ENCODE peak calls at places on chromosome 7, in four cellular contexts. B is CD8-positive, alpha-beta memory T cell; J is pancreas; L is activated effector memory CD4-positive, alpha-beta T cell treated with anti-CD3 and anti-CD28 coated beads, Interleukin-2, amount 50 U/mL, for 16 hours. K is an unnamed sample.

GRCh38 chr7:43905209-43905946 is 1.0 kb downstream of the URGCP start:
- DNase-seq in B (no peak), J (no peak), L (no peak), K (no peak)

GRCh38 chr7:158789842-158790241 is 39.5 kb downstream of the ESYT2 start:
- DNase-seq in B (no peak), J (no peak), L (no peak), K (no peak)

GRCh38 chr7:156954941-156955340 is 5.4 kb downstream of the NOM1 start:
- DNase-seq in B (no peak), J (no peak), L (no peak), K (no peak)

GRCh38 chr7:1819258-1819841 is 149.3 kb downstream of the ELFN1 start:
- DNase-seq in B (peak), J (no peak), L (peak), K (no peak)

GRCh38 chr7:157597562-157597961 is 260.8 kb downstream of the DNAJB6 start:
- DNase-seq in B (no peak), J (no peak), L (no peak), K (no peak)

GRCh38 chr7:107014381-107015023 is 30.0 kb upstream of the PRKAR2B start:
- DNase-seq in B (no peak), J (no peak), L (no peak), K (no peak)

GRCh38 chr7:134701272-134701671 is 54.6 kb downstream of the BPGM start:
- DNase-seq in B (peak), J (no peak), L (no peak), K (no peak)

GRCh38 chr7:2566890-2567662 is 8.3 kb downstream of the IQCE start:
- DNase-seq in B (no peak), J (peak), L (peak), K (peak)

GRCh38 chr7:137609500-137609899 is 237.3 kb downstream of the DGKI start:
- DNase-seq in B (no peak), J (no peak), L (no peak), K (no peak)

GRCh38 chr7:26958834-26959233 is 94.4 kb upstream of the SKAP2 start:
- DNase-seq in B (no peak), J (no peak), L (no peak), K (no peak)

GRCh38 chr7:29485376-29486190 is 78.1 kb upstream of the PRR15 start:
- DNase-seq in B (no peak), J (no peak), L (no peak), K (no peak)

GRCh38 chr7:142785841-142786250 is 15.1 kb downstream of the PRSS2 start:
- DNase-seq in B (peak), J (no peak), L (peak), K (no peak)

GRCh38 chr7:68243128-68243527 is 1246.5 kb downstream of the TYW1 start:
- DNase-seq in B (no peak), J (no peak), L (no peak), K (no peak)

GRCh38 chr7:7911339-7911738 is 57.3 kb upstream of the GLCCI1 start:
- DNase-seq in B (no peak), J (no peak), L (no peak), K (no peak)

GRCh38 chr7:43639858-43640491 is 57.1 kb downstream of the STK17A start:
- DNase-seq in B (no peak), J (no peak), L (no peak), K (peak)

GRCh38 chr7:20653636-20654035 is 38.2 kb downstream of the ABCB5 start:
- DNase-seq in B (no peak), J (no peak), L (no peak), K (no peak)